ENCODE peak calls at places on chromosomes 5 and 9, in seven cellular contexts. Z, B, H, M, R, T and Q are unnamed samples.

GRCh38 chr9:35816708-35817107 is 1.9 kb upstream of the HINT2 start:
- DNase-seq in Z (peak), B (no peak), H (no peak), M (no peak), R (no peak), T (no peak), Q (no peak)

GRCh38 chr5:132491368-132492364 is 1.1 kb upstream of the IRF1 start:
- DNase-seq in Z (peak), B (no peak), H (peak), M (no peak), R (no peak), T (peak), Q (no peak)

GRCh38 chr5:145198871-145199270 is 636.3 kb downstream of the PRELID2 start:
- DNase-seq in Z (no peak), B (no peak), H (no peak), M (no peak), R (no peak), T (no peak), Q (no peak)

GRCh38 chr9:33458444-33458843 is 11.1 kb upstream of the AQP3 start:
- DNase-seq in Z (no peak), B (no peak), H (peak), M (no peak), R (no peak), T (peak), Q (no peak)

GRCh38 chr9:93898502-93899426 is 56.4 kb downstream of the BARX1 start:
- DNase-seq in Z (no peak), B (no peak), H (no peak), M (no peak), R (no peak), T (no peak), Q (no peak)

GRCh38 chr5:133108481-133108921 is 56.7 kb downstream of the HSPA4 start:
- DNase-seq in Z (no peak), B (no peak), H (no peak), M (peak), R (no peak), T (no peak), Q (no peak)

GRCh38 chr9:112541690-112542089 is 55.1 kb downstream of the KIAA1958 start:
- DNase-seq in Z (no peak), B (no peak), H (no peak), M (no peak), R (peak), T (no peak), Q (no peak)

GRCh38 chr5:5317976-5318375 is 104.5 kb upstream of the ICE1 start:
- DNase-seq in Z (no peak), B (no peak), H (no peak), M (no peak), R (no peak), T (no peak), Q (no peak)

GRCh38 chr5:61162010-61162831 is at the start of gene SMIM15:
- DNase-seq in Z (peak), B (peak), H (peak), M (peak), R (peak), T (peak), Q (peak)

GRCh38 chr9:69745716-69746538 is 13.9 kb downstream of the PTAR1 start:
- DNase-seq in Z (peak), B (no peak), H (no peak), M (peak), R (peak), T (no peak), Q (no peak)

GRCh38 chr9:121700165-121700830 is 48.9 kb downstream of the DAB2IP start:
- DNase-seq in Z (peak), B (no peak), H (no peak), M (no peak), R (peak), T (no peak), Q (no peak)

GRCh38 chr5:31186672-31187267 is 6.7 kb upstream of the CDH6 start:
- DNase-seq in Z (peak), B (peak), H (no peak), M (no peak), R (peak), T (no peak), Q (no peak)

GRCh38 chr9:33161011-33161588 is 6.0 kb downstream of the B4GALT1 start:
- DNase-seq in Z (peak), B (peak), H (peak), M (peak), R (peak), T (peak), Q (peak)

GRCh38 chr9:113556877-113557593 is 93.5 kb downstream of the RGS3 start:
- DNase-seq in Z (no peak), B (no peak), H (no peak), M (no peak), R (peak), T (no peak), Q (no peak)

GRCh38 chr5:171481791-171482536 is 62.5 kb downstream of the FGF18 start:
- DNase-seq in Z (no peak), B (no peak), H (no peak), M (no peak), R (no peak), T (no peak), Q (no peak)

GRCh38 chr9:123964756-123965155 is 34.8 kb upstream of the DENND1A start:
- DNase-seq in Z (no peak), B (no peak), H (no peak), M (no peak), R (no peak), T (no peak), Q (no peak)

GRCh38 chr9:33676746-33677505 is 118.4 kb upstream of the PRSS3 start:
- DNase-seq in Z (peak), B (no peak), H (no peak), M (peak), R (no peak), T (peak), Q (no peak)

GRCh38 chr9:114621975-114622609 is 11.0 kb downstream of the TMEM268 start:
- DNase-seq in Z (no peak), B (peak), H (no peak), M (no peak), R (peak), T (no peak), Q (peak)

GRCh38 chr5:14414007-14414406 is 167.6 kb upstream of the OTULINL start:
- DNase-seq in Z (no peak), B (no peak), H (no peak), M (no peak), R (no peak), T (no peak), Q (no peak)

GRCh38 chr9:132283165-132283564 is 71.6 kb downstream of the SETX start:
- DNase-seq in Z (no peak), B (no peak), H (no peak), M (no peak), R (no peak), T (no peak), Q (no peak)

GRCh38 chr5:172525633-172526360 is 71.5 kb upstream of the SH3PXD2B start:
- DNase-seq in Z (no peak), B (no peak), H (no peak), M (no peak), R (no peak), T (no peak), Q (no peak)

GRCh38 chr5:98042521-98042920 is 730.9 kb upstream of the RGMB start:
- DNase-seq in Z (no peak), B (no peak), H (no peak), M (no peak), R (no peak), T (no peak), Q (no peak)

GRCh38 chr9:135135171-135135926 is 47.9 kb downstream of the OLFM1 start:
- DNase-seq in Z (no peak), B (no peak), H (no peak), M (no peak), R (no peak), T (no peak), Q (no peak)

GRCh38 chr9:6899274-6899673 is 141.5 kb downstream of the KDM4C start:
- DNase-seq in Z (no peak), B (no peak), H (no peak), M (no peak), R (no peak), T (no peak), Q (no peak)

GRCh38 chr5:127498604-127499003 is 18.8 kb upstream of the PRRC1 start:
- DNase-seq in Z (no peak), B (no peak), H (no peak), M (no peak), R (no peak), T (no peak), Q (no peak)

GRCh38 chr9:114525505-114525904 is 20.2 kb upstream of the WHRN start:
- DNase-seq in Z (no peak), B (peak), H (no peak), M (no peak), R (peak), T (no peak), Q (no peak)

GRCh38 chr9:129972816-129973215 is 70.2 kb downstream of the FNBP1 start:
- DNase-seq in Z (no peak), B (no peak), H (no peak), M (no peak), R (no peak), T (no peak), Q (no peak)

GRCh38 chr9:91571036-91571435 is 147.4 kb upstream of the NFIL3 start:
- DNase-seq in Z (no peak), B (no peak), H (no peak), M (no peak), R (no peak), T (no peak), Q (peak)

GRCh38 chr5:113057437-113058052 is 80.9 kb downstream of the DCP2 start:
- DNase-seq in Z (peak), B (no peak), H (peak), M (no peak), R (no peak), T (no peak), Q (no peak)

GRCh38 chr9:129401623-129402340 is 219.1 kb downstream of the C9orf50 start:
- DNase-seq in Z (no peak), B (no peak), H (no peak), M (no peak), R (peak), T (no peak), Q (no peak)

DNA sequence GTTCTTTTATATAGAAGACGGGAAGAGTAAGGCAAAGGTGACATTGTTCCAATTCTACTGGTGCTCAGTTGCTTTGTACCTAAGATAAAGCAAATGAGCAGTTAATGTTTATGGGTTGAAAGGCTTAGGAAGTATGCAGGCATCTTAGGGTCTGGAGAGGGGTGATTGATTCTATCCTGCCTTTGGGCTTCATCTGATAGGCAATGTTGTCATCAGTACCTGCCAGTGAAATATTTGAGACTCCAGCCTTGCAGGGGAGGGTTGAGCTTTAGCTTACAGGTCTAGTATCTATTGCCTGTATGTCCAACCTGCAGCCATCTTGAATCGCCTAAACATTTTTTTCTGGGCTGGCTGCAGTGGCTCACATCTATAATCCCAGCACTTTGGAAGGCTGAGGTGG is 13.8 kb upstream of the CTSV start:
- DNase-seq in Z (no peak), B (no peak), H (no peak), M (no peak), R (no peak), T (no peak), Q (no peak)
- H3K4me3 ChIP-seq in Z (no peak), B (no peak), H (no peak), M (no peak), R (no peak), T (no peak), Q (no peak)

GRCh38 chr9:76463211-76463610 is 4.2 kb downstream of the GCNT1 start:
- DNase-seq in Z (no peak), B (no peak), H (no peak), M (no peak), R (no peak), T (no peak), Q (no peak)
- H3K4me3 ChIP-seq in Z (no peak), B (no peak), H (no peak), M (no peak), R (no peak), T (no peak), Q (no peak)

GRCh38 chr5:56478062-56478461 is 244.9 kb upstream of the ANKRD55 start:
- DNase-seq in Z (no peak), B (no peak), H (no peak), M (no peak), R (no peak), T (no peak), Q (no peak)

GRCh38 chr5:56479701-56480304 is 246.7 kb upstream of the ANKRD55 start:
- DNase-seq in Z (no peak), B (no peak), H (no peak), M (no peak), R (no peak), T (peak), Q (no peak)

GRCh38 chr5:56480305-56481146 is 247.4 kb upstream of the ANKRD55 start:
- DNase-seq in Z (peak), B (no peak), H (no peak), M (no peak), R (peak), T (peak), Q (peak)

GRCh38 chr5:56481147-56481997 is 248.2 kb upstream of the ANKRD55 start:
- DNase-seq in Z (peak), B (no peak), H (peak), M (peak), R (peak), T (peak), Q (no peak)

GRCh38 chr5:56479126-56479525 is 246.0 kb upstream of the ANKRD55 start:
- DNase-seq in Z (no peak), B (no peak), H (no peak), M (no peak), R (no peak), T (no peak), Q (no peak)
- H3K4me3 ChIP-seq in Z (no peak), B (no peak), H (no peak), M (no peak), R (no peak), T (peak), Q (no peak)

DNA sequence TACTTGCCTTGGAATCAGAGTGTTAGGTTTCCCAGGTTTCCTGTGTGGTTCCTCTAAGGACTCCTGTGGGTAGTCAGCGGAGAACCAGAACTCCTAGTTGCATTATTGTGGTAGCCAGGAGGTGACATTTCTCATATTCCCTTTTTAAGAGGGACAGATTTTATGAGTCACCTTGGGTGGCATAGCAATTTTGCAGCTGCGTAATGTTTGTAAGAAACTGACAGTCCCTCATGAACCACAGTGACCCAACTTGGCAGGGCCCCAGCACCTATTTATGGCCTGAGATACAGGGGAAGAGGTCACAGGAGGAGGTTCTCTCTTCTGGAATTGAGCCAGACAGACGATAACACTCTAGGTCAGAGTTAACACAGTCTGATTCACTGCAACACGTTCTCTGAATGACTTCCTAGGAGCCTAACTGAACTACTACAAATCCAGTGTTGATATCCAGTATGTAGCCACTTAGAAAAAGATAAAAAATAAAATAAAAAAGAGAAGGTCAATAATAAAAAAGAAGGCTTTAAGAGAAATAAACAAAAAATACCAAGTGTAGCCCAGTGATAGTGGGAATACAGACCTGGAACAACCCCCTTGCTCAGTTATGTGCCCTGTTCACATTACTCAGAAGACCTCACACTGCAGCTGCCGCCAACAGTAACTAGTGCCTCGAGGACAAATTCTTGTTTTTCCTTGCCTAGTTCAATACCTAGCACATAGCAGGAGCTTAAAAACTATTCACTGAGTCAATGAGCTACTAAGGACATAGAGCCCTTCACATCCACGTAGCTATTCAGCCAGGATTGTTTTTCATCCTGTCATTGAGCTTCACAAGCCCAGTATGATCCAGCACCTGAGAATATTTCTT is 50.7 kb upstream of the VLDLR start:
- DNase-seq in Z (no peak), B (peak), H (no peak), M (peak), R (peak), T (no peak), Q (peak)
- H3K4me3 ChIP-seq in Z (no peak), B (no peak), H (no peak), M (no peak), R (no peak), T (no peak), Q (no peak)

GRCh38 chr5:33272288-33272687 is 168.5 kb upstream of the TARS1 start:
- DNase-seq in Z (no peak), B (peak), H (no peak), M (no peak), R (peak), T (no peak), Q (peak)

GRCh38 chr5:33275391-33275790 is 165.4 kb upstream of the TARS1 start:
- DNase-seq in Z (no peak), B (no peak), H (no peak), M (no peak), R (no peak), T (no peak), Q (no peak)

GRCh38 chr5:33273985-33274384 is 166.8 kb upstream of the TARS1 start:
- DNase-seq in Z (no peak), B (no peak), H (no peak), M (no peak), R (no peak), T (no peak), Q (no peak)

GRCh38 chr5:33270671-33271070 is 170.1 kb upstream of the TARS1 start:
- DNase-seq in Z (no peak), B (no peak), H (no peak), M (no peak), R (no peak), T (no peak), Q (no peak)

DNA sequence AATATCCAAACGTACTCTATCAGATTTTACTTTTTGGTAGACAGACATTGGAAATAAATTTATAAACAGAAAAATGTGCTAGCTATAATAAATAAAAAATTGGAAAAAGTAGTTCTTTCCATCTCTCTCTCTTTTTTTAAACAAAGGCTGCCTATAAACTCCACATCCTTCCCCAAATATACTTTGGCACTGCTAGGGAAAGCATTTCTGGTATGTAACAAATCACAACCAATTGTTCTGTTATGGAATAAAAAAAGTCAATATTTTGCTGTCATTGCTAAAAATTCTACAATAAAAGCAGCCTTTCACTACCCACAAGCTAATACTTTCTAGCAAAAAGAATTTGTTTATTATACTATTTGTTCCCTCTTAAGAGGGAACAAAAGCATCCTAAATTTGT is 169.2 kb upstream of the TARS1 start:
- DNase-seq in Z (no peak), B (no peak), H (no peak), M (no peak), R (no peak), T (no peak), Q (no peak)
- H3K4me3 ChIP-seq in Z (no peak), B (no peak), H (no peak), M (no peak), R (no peak), T (no peak), Q (no peak)

GRCh38 chr5:760363-761205 is 23.9 kb downstream of the ZDHHC11B start:
- DNase-seq in Z (no peak), B (no peak), H (no peak), M (no peak), R (no peak), T (no peak), Q (no peak)

GRCh38 chr5:757931-758697 is 26.4 kb downstream of the ZDHHC11B start:
- DNase-seq in Z (peak), B (no peak), H (no peak), M (no peak), R (no peak), T (peak), Q (no peak)

GRCh38 chr5:759781-760362 is 24.7 kb downstream of the ZDHHC11B start:
- DNase-seq in Z (no peak), B (no peak), H (no peak), M (no peak), R (no peak), T (no peak), Q (no peak)

GRCh38 chr5:758698-759053 is 25.9 kb downstream of the ZDHHC11B start:
- DNase-seq in Z (no peak), B (no peak), H (no peak), M (no peak), R (no peak), T (no peak), Q (no peak)

GRCh38 chr5:759111-759741 is 25.3 kb downstream of the ZDHHC11B start:
- DNase-seq in Z (peak), B (no peak), H (peak), M (no peak), R (peak), T (peak), Q (no peak)
- H3K4me3 ChIP-seq in Z (no peak), B (no peak), H (no peak), M (no peak), R (no peak), T (peak), Q (no peak)

DNA sequence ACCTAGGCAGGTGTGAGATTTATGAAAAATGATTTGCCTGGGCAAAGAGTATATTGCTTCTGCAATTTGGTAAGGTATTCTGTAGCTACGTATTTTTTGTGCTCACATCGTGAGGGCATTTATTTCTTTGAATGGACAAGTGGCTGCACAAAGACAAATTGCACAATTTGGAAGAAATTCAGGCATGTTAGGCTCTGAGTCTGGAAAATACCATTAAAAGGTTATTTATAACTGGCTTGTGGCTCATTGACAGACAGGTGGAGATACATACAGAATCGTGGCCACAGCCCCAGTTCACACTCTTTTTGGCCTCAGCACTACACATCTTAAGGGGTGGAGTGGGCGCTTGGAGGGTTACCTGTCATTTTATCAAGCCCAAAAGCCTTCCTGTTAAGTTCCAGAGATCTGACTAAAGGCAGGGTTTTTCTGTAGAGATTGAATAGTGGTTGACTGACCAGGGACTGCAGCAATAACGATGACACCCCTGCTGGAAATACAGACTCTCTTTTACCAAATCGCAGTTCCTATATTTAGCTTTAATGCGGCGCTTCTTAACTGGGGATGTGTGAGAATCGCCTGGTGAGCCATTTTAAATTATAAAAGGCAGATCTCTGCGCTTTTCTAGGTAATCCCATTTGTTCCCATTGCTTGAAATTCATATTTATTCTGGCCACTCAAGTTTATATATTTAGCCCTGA is 14.7 kb downstream of the MAN2A1 start:
- DNase-seq in Z (no peak), B (no peak), H (no peak), M (no peak), R (no peak), T (no peak), Q (no peak)
- H3K4me3 ChIP-seq in Z (no peak), B (no peak), H (no peak), M (no peak), R (no peak), T (no peak), Q (no peak)